ENCODE peak calls at places on chromosomes 16 and 17, in ten cellular contexts. S is WERI-Rb-1, W is tibial nerve, U is prostate gland, L is cardiac muscle cell, C is mucosa of descending colon, O is heart left ventricle, J is heart right ventricle, I is thoracic aorta, G is body of pancreas. N is an unnamed sample. For H3K9me3, the result is how much of the 10 kb centered on the place peaks cover.

GRCh38 chr17:6455321-6455705 is 11.1 kb downstream of the PIMREG start:
- DNase-seq in S (no peak), W (no peak), U (no peak), L (peak), C (peak), O (peak), J (no peak), I (no peak), G (peak), N (no peak)

GRCh38 chr17:20823890-20824289 is 218.9 kb downstream of the USP22 start:
- DNase-seq in S (no peak), W (no peak), U (no peak), L (no peak), C (no peak), O (no peak), J (no peak), I (no peak), G (no peak), N (no peak)

GRCh38 chr16:22327446-22327775 is 30.2 kb downstream of the POLR3E start:
- DNase-seq in S (no peak), W (no peak), U (no peak), L (no peak), C (no peak), O (no peak), J (no peak), I (no peak), G (no peak), N (no peak)

GRCh38 chr17:79623786-79624657 is 13.2 kb upstream of the RBFOX3 start:
- DNase-seq in S (peak), W (no peak), U (no peak), L (no peak), C (peak), O (peak), J (peak), I (no peak), G (no peak), N (peak)

GRCh38 chr17:12590417-12590816 is 75.3 kb upstream of the MYOCD start:
- DNase-seq in S (no peak), W (no peak), U (no peak), L (no peak), C (no peak), O (no peak), J (no peak), I (no peak), G (no peak), N (no peak)

GRCh38 chr16:68093816-68094613 is 8.8 kb downstream of the NFATC3 start:
- DNase-seq in S (no peak), W (no peak), U (no peak), L (peak), C (no peak), O (no peak), J (no peak), I (no peak), G (no peak), N (no peak)

GRCh38 chr17:77528516-77529327 is 388.0 kb downstream of the SEC14L1 start:
- DNase-seq in S (peak), W (no peak), U (no peak), L (no peak), C (no peak), O (no peak), J (no peak), I (no peak), G (no peak), N (peak)

GRCh38 chr16:67562918-67563707 is 787 bp downstream of the CTCF start:
- DNase-seq in S (peak), W (no peak), U (peak), L (peak), C (peak), O (peak), J (peak), I (no peak), G (peak), N (peak)

GRCh38 chr17:31691251-31691905 is 167.7 kb downstream of the COPRS start:
- DNase-seq in S (no peak), W (no peak), U (no peak), L (no peak), C (no peak), O (no peak), J (no peak), I (no peak), G (no peak), N (peak)

GRCh38 chr16:68376590-68376989 is 65.8 kb downstream of the PRMT7 start:
- DNase-seq in S (no peak), W (no peak), U (no peak), L (no peak), C (peak), O (peak), J (no peak), I (no peak), G (no peak), N (no peak)

GRCh38 chr17:45261577-45262515 is at the start of gene SPATA32:
- DNase-seq in S (no peak), W (no peak), U (peak), L (peak), C (peak), O (peak), J (peak), I (no peak), G (peak), N (peak)

GRCh38 chr17:42198897-42199296 is 4.6 kb upstream of the GHDC start:
- DNase-seq in S (no peak), W (no peak), U (no peak), L (no peak), C (no peak), O (no peak), J (no peak), I (no peak), G (no peak), N (no peak)

GRCh38 chr17:30153463-30153862 is 36.8 kb downstream of the NSRP1 start:
- DNase-seq in S (no peak), W (no peak), U (no peak), L (no peak), C (no peak), O (no peak), J (no peak), I (no peak), G (no peak), N (no peak)
- H3K9me3 ChIP-seq in S (under half), W (under half), U (under half), L (under half), C (under half), O (under half), J (under half), I (under half), G (under half), N (under half)

GRCh38 chr16:55125818-55126385 is 195.2 kb downstream of the IRX5 start:
- DNase-seq in S (no peak), W (no peak), U (no peak), L (no peak), C (no peak), O (no peak), J (no peak), I (no peak), G (no peak), N (no peak)

GRCh38 chr16:55120408-55120807 is 189.7 kb downstream of the IRX5 start:
- DNase-seq in S (peak), W (no peak), U (no peak), L (no peak), C (no peak), O (no peak), J (peak), I (no peak), G (no peak), N (peak)

GRCh38 chr16:55118701-55119260 is 188.1 kb downstream of the IRX5 start:
- DNase-seq in S (no peak), W (no peak), U (no peak), L (no peak), C (no peak), O (no peak), J (no peak), I (no peak), G (no peak), N (no peak)

GRCh38 chr16:55126456-55126855 is 195.8 kb downstream of the IRX5 start:
- DNase-seq in S (no peak), W (no peak), U (no peak), L (no peak), C (no peak), O (no peak), J (no peak), I (no peak), G (no peak), N (no peak)

GRCh38 chr16:55123652-55124051 is 193.0 kb downstream of the IRX5 start:
- DNase-seq in S (no peak), W (no peak), U (no peak), L (no peak), C (no peak), O (no peak), J (no peak), I (no peak), G (no peak), N (no peak)
- H3K9me3 ChIP-seq in S (under half), W (under half), U (under half), L (under half), C (under half), O (under half), J (under half), I (under half), G (under half), N (under half)

GRCh38 chr16:31780342-31780741 is 93.3 kb upstream of the ZNF267 start:
- DNase-seq in S (no peak), W (no peak), U (no peak), L (no peak), C (no peak), O (no peak), J (no peak), I (no peak), G (no peak), N (no peak)

DNA sequence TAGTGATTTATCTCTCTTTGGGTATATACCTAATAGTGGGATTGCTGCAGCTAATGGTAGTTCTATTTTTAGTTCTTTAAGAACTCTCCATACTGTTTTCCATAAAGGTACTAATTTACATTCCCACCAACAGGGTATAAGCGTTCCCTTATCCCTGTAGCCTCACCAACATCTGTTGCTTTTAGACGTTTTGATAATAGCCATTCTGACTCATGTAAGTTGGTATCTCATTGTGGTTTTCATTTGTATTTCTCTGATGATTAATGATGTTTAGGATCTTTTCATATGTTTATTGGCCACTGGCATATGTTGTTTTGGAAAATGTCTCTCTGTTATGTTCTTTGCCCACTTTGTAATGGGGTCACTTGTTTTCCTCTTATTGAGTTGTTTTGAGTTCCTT is 88.5 kb upstream of the ZNF267 start:
- DNase-seq in S (no peak), W (no peak), U (no peak), L (no peak), C (no peak), O (no peak), J (no peak), I (no peak), G (no peak), N (no peak)
- H3K9me3 ChIP-seq in S (under half), W (under half), U (under half), L (under half), C (half or more), O (half or more), J (half or more), I (under half), G (half or more), N (half or more)

GRCh38 chr16:24378999-24379398 is 122.9 kb downstream of the CACNG3 start:
- DNase-seq in S (no peak), W (no peak), U (no peak), L (no peak), C (no peak), O (no peak), J (no peak), I (no peak), G (no peak), N (no peak)
- H3K9me3 ChIP-seq in S (under half), W (under half), U (under half), L (under half), C (under half), O (under half), J (under half), I (under half), G (under half), N (half or more)

DNA sequence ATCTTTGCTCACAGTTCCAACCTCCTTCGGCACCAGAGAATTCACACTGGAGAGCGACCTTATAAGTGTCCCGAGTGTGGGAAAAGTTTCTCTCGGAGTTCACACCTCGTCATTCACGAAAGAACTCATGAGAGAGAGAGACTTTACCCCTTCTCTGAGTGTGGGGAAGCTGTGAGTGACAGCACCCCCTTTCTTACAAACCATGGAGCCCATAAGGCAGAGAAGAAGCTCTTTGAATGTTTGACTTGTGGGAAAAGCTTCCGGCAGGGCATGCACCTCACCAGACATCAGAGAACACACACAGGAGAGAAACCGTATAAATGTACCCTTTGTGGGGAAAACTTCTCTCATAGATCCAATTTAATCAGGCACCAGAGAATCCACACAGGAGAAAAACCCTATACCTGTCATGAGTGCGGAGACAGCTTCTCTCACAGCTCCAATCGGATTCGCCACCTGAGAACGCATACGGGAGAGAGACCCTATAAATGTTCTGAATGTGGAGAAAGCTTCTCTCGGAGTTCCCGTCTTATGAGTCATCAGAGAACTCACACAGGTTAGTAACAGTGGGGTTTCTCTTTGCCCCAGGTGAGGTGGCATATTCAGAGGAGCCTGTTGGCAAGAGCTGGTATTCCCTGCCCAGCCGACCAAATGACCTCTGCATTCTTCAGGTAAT is 6.8 kb downstream of the ZNF263 start:
- DNase-seq in S (no peak), W (no peak), U (no peak), L (no peak), C (no peak), O (no peak), J (no peak), I (no peak), G (no peak), N (no peak)
- H3K9me3 ChIP-seq in S (under half), W (under half), U (under half), L (under half), C (half or more), O (half or more), J (half or more), I (half or more), G (half or more), N (half or more)

N was measured in endodermal cell.